ENCODE peak calls at places on chromosomes 4 and X, in six cellular contexts. H is AG04450, M is progenitor cell of endocrine pancreas, Q is colonic mucosa, L is spleen, J is WERI-Rb-1. R is an unnamed sample.

GRCh38 chr4:8540072-8540471 is 40.1 kb upstream of the GPR78 start:
- DNase-seq in H (no peak), M (no peak), Q (no peak), L (peak), J (no peak), R (peak)

GRCh38 chrX:100194073-100194775 is 215.8 kb downstream of the PCDH19 start:
- DNase-seq in H (no peak), M (no peak), Q (no peak), L (no peak), J (no peak), R (no peak)

GRCh38 chrX:142854970-142855369 is 170.8 kb upstream of the SPANXN4 start:
- DNase-seq in H (no peak), M (no peak), Q (no peak), L (no peak), J (no peak), R (no peak)

GRCh38 chrX:68832101-68832416 is 3.2 kb downstream of the EFNB1 start:
- DNase-seq in H (peak), M (peak), Q (peak), L (no peak), J (no peak), R (peak)

GRCh38 chr4:3714642-3715001 is 51.6 kb upstream of the ADRA2C start:
- DNase-seq in H (no peak), M (no peak), Q (no peak), L (peak), J (no peak), R (no peak)

GRCh38 chr4:39279416-39279815 is 86.7 kb downstream of the RFC1 start:
- DNase-seq in H (no peak), M (no peak), Q (no peak), L (no peak), J (no peak), R (no peak)

GRCh38 chr4:112973897-112974296 is 75.6 kb upstream of the ANK2 start:
- DNase-seq in H (no peak), M (no peak), Q (no peak), L (no peak), J (no peak), R (no peak)

GRCh38 chr4:101919373-101919977 is 128.9 kb downstream of the BANK1 start:
- DNase-seq in H (no peak), M (no peak), Q (no peak), L (no peak), J (no peak), R (no peak)

GRCh38 chr4:173119818-173120217 is 48.8 kb upstream of the GALNT7 start:
- DNase-seq in H (no peak), M (no peak), Q (no peak), L (no peak), J (no peak), R (no peak)

GRCh38 chr4:10020871-10021676 is at the start of gene SLC2A9:
- DNase-seq in H (no peak), M (no peak), Q (no peak), L (peak), J (no peak), R (no peak)

GRCh38 chr4:186725422-186726149 is 1.9 kb upstream of the FAT1 start:
- DNase-seq in H (peak), M (peak), Q (peak), L (no peak), J (no peak), R (peak)

GRCh38 chr4:1987721-1988326 is 20.9 kb downstream of the NELFA start:
- DNase-seq in H (no peak), M (no peak), Q (peak), L (peak), J (no peak), R (no peak)

GRCh38 chr4:173821031-173821430 is 291.0 kb upstream of the HAND2 start:
- DNase-seq in H (no peak), M (no peak), Q (no peak), L (no peak), J (no peak), R (no peak)

R was measured in kidney.